ENCODE peak calls at places on chromosomes 1 and 21, in nine cellular contexts. M, U, T, D, P, G, Q, Z and N are unnamed samples.

GRCh38 chr1:67850151-67850551 is 16.9 kb upstream of the GNG12 start:
- DNase-seq in G (no peak), M (no peak), Q (peak), D (peak), T (no peak), U (no peak), Z (no peak), P (no peak), N (no peak)

GRCh38 chr1:204384636-204385354 is 25.1 kb upstream of the PLEKHA6 start:
- DNase-seq in T (no peak), G (no peak), P (peak), Q (peak), M (no peak), D (no peak), Z (no peak), U (no peak), N (no peak)

GRCh38 chr1:41590331-41590730 is 105.8 kb upstream of the EDN2 start:
- DNase-seq in G (no peak), Z (no peak), T (no peak), Q (no peak), U (no peak), D (no peak), M (no peak), P (no peak), N (no peak)

GRCh38 chr1:218030846-218031245 is 254.2 kb upstream of the RRP15 start:
- DNase-seq in G (no peak), Z (no peak), M (no peak), Q (no peak), T (no peak), D (no peak), U (no peak), P (no peak), N (no peak)

GRCh38 chr1:19643113-19643512 is 998 bp upstream of the NBL1 start:
- DNase-seq in U (no peak), M (no peak), D (peak), T (no peak), Z (no peak), Q (no peak), G (no peak), P (no peak), N (no peak)

GRCh38 chr1:89547563-89548485 is 23.2 kb downstream of the LRRC8B start:
- DNase-seq in G (no peak), Q (peak), U (no peak), D (no peak), P (no peak), M (no peak), T (no peak), Z (peak), N (peak)

GRCh38 chr1:201350884-201351283 is 26.6 kb downstream of the TNNT2 start:
- DNase-seq in G (no peak), Q (no peak), T (no peak), P (no peak), D (no peak), U (no peak), M (no peak), Z (no peak), N (no peak)

GRCh38 chr1:205068001-205068400 is 16.3 kb downstream of the TMEM81 start:
- DNase-seq in G (no peak), P (no peak), U (no peak), T (no peak), Z (no peak), D (no peak), Q (no peak), M (no peak), N (peak)

GRCh38 chr21:43936186-43936967 is 71.4 kb downstream of the AGPAT3 start:
- DNase-seq in G (no peak), U (no peak), P (peak), Z (no peak), D (no peak), M (no peak), T (no peak), Q (peak), N (no peak)

GRCh38 chr1:214008347-214008746 is 20.6 kb downstream of the PROX1 start:
- DNase-seq in D (no peak), G (no peak), Q (no peak), T (no peak), Z (no peak), U (no peak), P (no peak), M (no peak), N (no peak)

GRCh38 chr1:6534248-6534647 is 20.1 kb downstream of the NOL9 start:
- DNase-seq in U (no peak), D (no peak), Q (no peak), Z (no peak), M (no peak), P (no peak), T (no peak), G (no peak), N (no peak)

GRCh38 chr1:35660581-35661473 is 19.5 kb upstream of the PSMB2 start:
- DNase-seq in D (no peak), Q (peak), G (no peak), T (no peak), U (no peak), P (no peak), M (no peak), Z (no peak), N (peak)

GRCh38 chr1:184770176-184770575 is 15.5 kb upstream of the EDEM3 start:
- DNase-seq in M (no peak), T (no peak), P (no peak), Q (no peak), Z (no peak), D (no peak), U (no peak), G (no peak), N (no peak)

GRCh38 chr1:12851779-12852178 is 3.3 kb upstream of the HNRNPCL1 start:
- DNase-seq in Z (no peak), T (no peak), U (no peak), M (no peak), P (no peak), G (no peak), D (no peak), Q (no peak), N (no peak)

GRCh38 chr21:36627242-36627641 is 71.7 kb upstream of the SIM2 start:
- DNase-seq in M (no peak), Q (peak), D (no peak), Z (no peak), U (no peak), P (no peak), G (no peak), T (no peak), N (no peak)

GRCh38 chr1:10796029-10796944 is at the start of gene CASZ1:
- DNase-seq in P (peak), T (no peak), M (peak), Q (peak), U (no peak), G (no peak), D (peak), Z (peak), N (peak)

GRCh38 chr1:197222025-197222685 is 45.9 kb upstream of the CRB1 start:
- DNase-seq in G (no peak), P (no peak), T (no peak), M (no peak), Z (no peak), U (no peak), Q (no peak), D (peak), N (no peak)

GRCh38 chr1:74463301-74463988 is 49.0 kb downstream of the LRRC53 start:
- DNase-seq in M (no peak), Q (no peak), Z (no peak), U (no peak), P (no peak), G (no peak), T (no peak), D (no peak), N (no peak)

GRCh38 chr1:234321211-234321610 is 52.0 kb upstream of the COA6 start:
- DNase-seq in U (no peak), G (no peak), D (no peak), T (no peak), P (no peak), M (no peak), Q (no peak), Z (no peak), N (no peak)

GRCh38 chr1:89986020-89986419 is 8.9 kb upstream of the ZNF326 start:
- DNase-seq in Z (peak), T (no peak), P (no peak), U (no peak), G (no peak), D (no peak), Q (peak), M (no peak), N (no peak)

GRCh38 chr1:201937624-201938212 is 8.6 kb downstream of the LMOD1 start:
- DNase-seq in Q (peak), D (no peak), G (no peak), Z (no peak), P (no peak), M (no peak), U (no peak), T (no peak), N (no peak)

GRCh38 chr1:22053018-22053860 is 730 bp downstream of the CDC42 start:
- DNase-seq in Z (no peak), P (peak), G (peak), Q (peak), U (peak), D (peak), T (peak), M (peak), N (peak)

GRCh38 chr1:94063379-94063778 is 57.6 kb downstream of the ABCA4 start:
- DNase-seq in P (no peak), T (no peak), Z (no peak), M (no peak), Q (peak), G (no peak), D (peak), U (no peak), N (peak)

GRCh38 chr1:50972766-50973165 is 2.7 kb downstream of the CDKN2C start:
- DNase-seq in D (no peak), U (no peak), T (no peak), Q (peak), M (no peak), P (no peak), G (no peak), Z (no peak), N (no peak)

GRCh38 chr21:45306832-45307571 is 19.3 kb upstream of the POFUT2 start:
- DNase-seq in P (peak), D (peak), T (no peak), Q (peak), M (peak), G (no peak), U (no peak), Z (no peak), N (no peak)

GRCh38 chr1:113265196-113265595 is 125.1 kb upstream of the MAGI3 start:
- DNase-seq in Z (no peak), T (no peak), D (no peak), G (no peak), Q (no peak), M (no peak), U (no peak), P (no peak), N (no peak)

GRCh38 chr21:27802816-27803475 is 836.1 kb upstream of the ADAMTS5 start:
- DNase-seq in D (peak), Q (peak), T (no peak), M (peak), U (no peak), G (no peak), P (peak), Z (no peak), N (peak)

GRCh38 chr1:208433086-208433485 is 188.9 kb upstream of the PLXNA2 start:
- DNase-seq in D (no peak), T (no peak), M (no peak), P (no peak), G (no peak), U (no peak), Z (no peak), Q (peak), N (no peak)

GRCh38 chr1:37807220-37807554 is 403 bp upstream of the C1orf122 start:
- DNase-seq in U (no peak), Q (no peak), P (no peak), G (no peak), Z (no peak), T (no peak), D (no peak), M (no peak), N (no peak)

GRCh38 chr1:211174375-211174774 is 40.4 kb upstream of the KCNH1 start:
- DNase-seq in U (no peak), G (no peak), T (no peak), Z (no peak), P (no peak), D (no peak), M (no peak), Q (no peak), N (no peak)